ENCODE peak calls at places on chromosomes 13 and 19, in ten cellular contexts. U, B, V, Y, S, C, O, I, X and M are unnamed samples.

GRCh38 chr19:3670796-3671679 is 29.2 kb downstream of the PIP5K1C start:
- DNase-seq in U (no peak), B (peak; percentile 89), V (peak; percentile 86), Y (peak; percentile 38), S (peak; percentile 74), C (peak; percentile 95), O (peak; percentile 93), I (peak; percentile 63), X (peak; percentile 60), M (peak; percentile 36)

GRCh38 chr13:84137292-84137691 is 255.0 kb upstream of the SLITRK1 start:
- DNase-seq in U (peak; percentile 62), B (no peak), V (no peak), Y (no peak), S (no peak), C (no peak), O (no peak), I (peak; percentile 46), X (no peak), M (no peak)

GRCh38 chr19:53333071-53333465 is 481 bp upstream of the ZNF845 start:
- DNase-seq in U (peak; percentile 50), B (no peak), V (peak; percentile 38), Y (peak; percentile 53), S (peak; percentile 55), C (peak; percentile 89), O (peak; percentile 27), I (no peak), X (peak; percentile 3), M (no peak)

GRCh38 chr19:5337886-5338595 is 2.6 kb downstream of the PTPRS start:
- DNase-seq in U (no peak), B (no peak), V (no peak), Y (no peak), S (no peak), C (no peak), O (no peak), I (no peak), X (no peak), M (no peak)

GRCh38 chr13:112127564-112127963 is 60.6 kb downstream of the SOX1 start:
- DNase-seq in U (no peak), B (no peak), V (no peak), Y (no peak), S (no peak), C (no peak), O (no peak), I (no peak), X (no peak), M (no peak)

GRCh38 chr19:53808710-53809125 is 15.4 kb downstream of the NLRP12 start:
- DNase-seq in U (peak; percentile 73), B (peak; percentile 70), V (no peak), Y (no peak), S (no peak), C (no peak), O (no peak), I (peak; percentile 24), X (peak; percentile 6), M (no peak)

GRCh38 chr19:41845001-41845050 is at the start of gene DMRTC2:
- DNase-seq in U (no peak), B (no peak), V (no peak), Y (no peak), S (no peak), C (no peak), O (no peak), I (no peak), X (no peak), M (no peak)

GRCh38 chr13:53075356-53076041 is 46.9 kb downstream of the OLFM4 start:
- DNase-seq in U (no peak), B (no peak), V (no peak), Y (no peak), S (no peak), C (peak; percentile 86), O (no peak), I (no peak), X (no peak), M (no peak)

GRCh38 chr19:28169168-28169862 is 1043.6 kb downstream of the UQCRFS1 start:
- DNase-seq in U (no peak), B (no peak), V (no peak), Y (no peak), S (no peak), C (no peak), O (no peak), I (no peak), X (no peak), M (no peak)

GRCh38 chr19:31253816-31254551 is 95.3 kb downstream of the TSHZ3 start:
- DNase-seq in U (no peak), B (no peak), V (no peak), Y (no peak), S (no peak), C (no peak), O (no peak), I (peak; percentile 45), X (peak; percentile 45), M (no peak)

GRCh38 chr13:38398810-38399493 is 49.3 kb downstream of the UFM1 start:
- DNase-seq in U (peak; percentile 78), B (peak; percentile 95), V (no peak), Y (no peak), S (no peak), C (no peak), O (no peak), I (no peak), X (peak; percentile 84), M (peak; percentile 85)

GRCh38 chr19:27735314-27735713 is 1477.6 kb downstream of the UQCRFS1 start:
- DNase-seq in U (no peak), B (no peak), V (no peak), Y (no peak), S (no peak), C (no peak), O (no peak), I (no peak), X (no peak), M (no peak)

GRCh38 chr13:23621316-23621645 is 51.1 kb downstream of the TNFRSF19 start:
- DNase-seq in U (peak; percentile 8), B (peak; percentile 94), V (no peak), Y (no peak), S (no peak), C (no peak), O (no peak), I (peak; percentile 83), X (peak; percentile 76), M (peak; percentile 57)

GRCh38 chr19:15479391-15480345 is at the start of gene PGLYRP2:
- DNase-seq in U (no peak), B (no peak), V (no peak), Y (peak; percentile 44), S (peak; percentile 72), C (no peak), O (no peak), I (no peak), X (no peak), M (no peak)

GRCh38 chr19:7942981-7943443 is 454 bp downstream of the TIMM44 start:
- DNase-seq in U (no peak), B (peak; percentile 26), V (no peak), Y (peak; percentile 34), S (no peak), C (no peak), O (no peak), I (peak; percentile 5), X (no peak), M (no peak)

GRCh38 chr13:108551674-108552073 is 77.7 kb upstream of the MYO16 start:
- DNase-seq in U (no peak), B (no peak), V (no peak), Y (no peak), S (no peak), C (no peak), O (no peak), I (peak; percentile 26), X (no peak), M (no peak)

GRCh38 chr19:45340232-45340898 is at the start of gene KLC3:
- DNase-seq in U (no peak), B (no peak), V (no peak), Y (peak; percentile 61), S (peak; percentile 86), C (no peak), O (no peak), I (no peak), X (no peak), M (no peak)
- H3K4me3 ChIP-seq in U (no peak within 1 kb of the TSS), B (no peak within 1 kb of the TSS), V (peak within 1 kb of the TSS; percentile 58), Y (peak within 1 kb of the TSS; percentile 22), S (peak within 1 kb of the TSS; percentile 62), C (peak within 1 kb of the TSS; percentile 48), O (no peak within 1 kb of the TSS), I (no peak within 1 kb of the TSS), X (peak within 1 kb of the TSS; percentile 29), M (peak within 1 kb of the TSS; percentile 22)

DNA sequence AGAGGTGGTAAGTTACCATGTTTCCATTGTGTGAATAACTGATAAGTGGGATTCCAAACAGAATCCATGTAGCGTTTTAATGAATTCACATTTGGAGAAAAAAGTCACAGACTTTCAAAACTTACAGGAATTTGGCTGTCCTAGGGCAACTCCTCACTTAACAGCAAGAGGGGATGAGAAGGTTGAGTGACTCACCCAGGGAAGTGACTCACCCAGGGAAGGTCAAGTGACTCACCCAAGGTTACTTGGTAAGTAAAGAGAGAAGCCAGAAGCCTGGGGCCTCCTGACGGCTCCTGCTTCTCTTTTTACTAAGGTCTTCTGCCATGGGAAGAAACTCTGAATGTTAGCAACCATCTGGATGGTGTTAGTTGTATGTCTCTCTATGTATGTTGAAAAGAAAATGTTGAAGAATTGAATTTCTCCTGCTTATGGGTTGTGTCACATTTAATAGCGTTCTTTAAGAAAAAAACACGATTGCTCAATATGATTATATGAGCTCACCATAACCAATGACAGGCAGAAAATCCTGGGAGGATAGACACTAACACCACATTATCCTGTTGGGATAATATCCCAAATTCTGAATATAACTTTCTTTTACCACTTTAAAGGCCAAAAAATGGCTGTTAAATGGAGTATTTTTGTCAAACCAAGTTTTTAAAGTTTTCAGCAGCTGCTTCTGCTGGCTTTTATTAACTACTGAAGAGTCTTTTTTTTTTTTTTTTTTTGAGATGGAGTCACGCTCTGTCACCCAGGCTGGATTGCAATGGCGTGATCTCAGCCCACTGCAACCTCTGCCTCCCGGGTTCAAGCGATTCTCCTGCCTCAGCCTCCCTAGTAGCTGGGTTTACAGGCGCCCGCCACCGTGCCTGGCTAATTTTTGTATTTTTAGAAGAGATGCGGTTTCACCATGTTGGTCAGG is 195.6 kb downstream of the GGACT start:
- DNase-seq in U (peak; percentile 98), B (peak; percentile 99), V (peak; percentile 56), Y (peak; percentile 81), S (no peak), C (peak; percentile 93), O (peak; percentile 71), I (peak; percentile 100), X (peak; percentile 99), M (peak; percentile 99)
- H3K4me3 ChIP-seq in U (no peak overlapping the region), B (peak overlapping the region; percentile 34), V (no peak overlapping the region), Y (no peak overlapping the region), S (no peak overlapping the region), C (no peak overlapping the region), O (no peak overlapping the region), I (no peak overlapping the region), X (no peak overlapping the region), M (no peak overlapping the region)

GRCh38 chr19:47228168-47228936 is 2.6 kb downstream of the BBC3 start:
- DNase-seq in U (peak; percentile 89), B (peak; percentile 79), V (peak; percentile 52), Y (peak; percentile 49), S (peak; percentile 80), C (no peak), O (no peak), I (peak; percentile 29), X (no peak), M (no peak)
- H3K4me3 ChIP-seq in U (peak overlapping the region; percentile 45), B (peak overlapping the region; percentile 87), V (peak overlapping the region; percentile 99), Y (no peak overlapping the region), S (peak overlapping the region; percentile 99), C (peak overlapping the region; percentile 99), O (peak overlapping the region; percentile 58), I (peak overlapping the region; percentile 98), X (peak overlapping the region; percentile 71), M (peak overlapping the region; percentile 77)

DNA sequence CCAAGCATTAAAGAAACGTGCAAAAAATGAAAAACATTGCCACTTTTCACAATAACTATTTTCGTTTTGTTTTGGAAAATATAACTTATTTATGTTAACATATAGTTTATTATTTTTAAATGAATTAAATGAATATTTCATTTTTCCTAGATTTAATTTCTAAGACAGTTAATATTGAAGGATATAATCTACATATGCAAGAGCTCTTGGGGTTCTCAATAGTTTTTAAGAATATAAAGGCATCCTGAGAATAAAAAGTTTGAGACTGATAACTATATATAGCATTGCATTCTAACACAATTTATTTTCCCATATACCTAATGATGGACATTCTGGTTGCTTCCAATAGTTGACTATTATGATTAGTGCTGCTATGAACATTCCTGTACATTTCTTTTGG is 19.9 kb downstream of the ZNF461 start:
- DNase-seq in U (no peak), B (no peak), V (no peak), Y (no peak), S (no peak), C (no peak), O (no peak), I (no peak), X (no peak), M (no peak)
- H3K4me3 ChIP-seq in U (no peak overlapping the region), B (no peak overlapping the region), V (no peak overlapping the region), Y (no peak overlapping the region), S (no peak overlapping the region), C (no peak overlapping the region), O (no peak overlapping the region), I (no peak overlapping the region), X (no peak overlapping the region), M (no peak overlapping the region)